ENCODE peak calls at places on chromosomes 2 and 18, in five cellular contexts. Z is BE2C, C is GM04504, D is NCI-H2081, K is NCI-H460. N is an unnamed sample.

GRCh38 chr2:55391155-55391554 is 28.5 kb downstream of the CCDC88A start:
- DNase-seq in D (no peak), C (no peak), K (no peak), Z (no peak), N (no peak)

GRCh38 chr2:135948642-135949355 is 36.6 kb downstream of the DARS1 start:
- DNase-seq in Z (no peak), K (peak), C (peak), D (no peak), N (no peak)

GRCh38 chr2:100957971-100958653 is 44.0 kb upstream of the RPL31 start:
- DNase-seq in D (no peak), K (no peak), C (peak), Z (no peak), N (no peak)

GRCh38 chr2:70565039-70565731 is 11.6 kb upstream of the TGFA start:
- DNase-seq in K (no peak), D (no peak), C (no peak), Z (no peak), N (no peak)

GRCh38 chr2:176464886-176465564 is 195.8 kb downstream of the MTX2 start:
- DNase-seq in K (no peak), D (no peak), C (no peak), Z (peak), N (peak)

GRCh38 chr18:21703241-21703820 is 1.2 kb downstream of the ABHD3 start:
- DNase-seq in K (no peak), Z (no peak), C (no peak), D (peak), N (peak)

GRCh38 chr2:139529045-139529444 is 748.9 kb upstream of the NXPH2 start:
- DNase-seq in D (peak), Z (no peak), C (no peak), K (no peak), N (no peak)

GRCh38 chr2:144466637-144467036 is 53.3 kb downstream of the ZEB2 start:
- DNase-seq in C (no peak), D (peak), Z (no peak), K (no peak), N (no peak)

GRCh38 chr2:122500316-122501105 is 745.1 kb downstream of the TSN start:
- DNase-seq in C (no peak), Z (no peak), D (no peak), K (no peak), N (no peak)

GRCh38 chr18:7632152-7633098 is 65.3 kb downstream of the PTPRM start:
- DNase-seq in K (no peak), Z (no peak), C (no peak), D (no peak), N (no peak)

GRCh38 chr2:174546519-174547506 is 50.8 kb downstream of the WIPF1 start:
- DNase-seq in C (peak), K (peak), Z (peak), D (peak), N (no peak)

GRCh38 chr2:98912221-98912851 is 23.7 kb downstream of the CRACDL start:
- DNase-seq in K (no peak), Z (no peak), D (peak), C (peak), N (peak)

GRCh38 chr2:28958689-28959088 is 22.4 kb upstream of the TOGARAM2 start:
- DNase-seq in D (peak), K (peak), Z (peak), C (peak), N (peak)

GRCh38 chr2:170500770-170501169 is 214.4 kb upstream of the SP5 start:
- DNase-seq in D (no peak), K (no peak), Z (no peak), C (no peak), N (no peak)

GRCh38 chr2:169571571-169571970 is 2.1 kb downstream of the FASTKD1 start:
- DNase-seq in D (no peak), C (no peak), K (no peak), Z (no peak), N (no peak)

GRCh38 chr2:26300234-26300641 is 45.7 kb upstream of the SELENOI start:
- DNase-seq in D (no peak), C (no peak), Z (no peak), K (no peak), N (no peak)